ENCODE peak calls at places on chromosomes 16 and 17, in five cellular contexts. X is H9, D is cardiac muscle cell, I is psoas muscle, K is K562. B is an unnamed sample. For H3K4me1, the result is how much of the 10 kb centered on the place peaks cover.

GRCh38 chr17:78995022-78995760 is 14.4 kb downstream of the CANT1 start:
- DNase-seq in X (no peak), D (no peak), I (no peak), K (no peak), B (peak)

GRCh38 chr16:79008869-79009179 is 591.7 kb downstream of the MAF start:
- DNase-seq in X (no peak), D (no peak), I (no peak), K (no peak), B (no peak)

GRCh38 chr16:76243620-76244019 is 33.6 kb upstream of the CNTNAP4 start:
- DNase-seq in X (no peak), D (no peak), I (no peak), K (no peak), B (no peak)

GRCh38 chr16:23519282-23519681 is 9.0 kb upstream of the GGA2 start:
- DNase-seq in X (no peak), D (no peak), I (no peak), K (peak), B (no peak)

GRCh38 chr17:19238167-19238505 is 970 bp downstream of the EPN2 start:
- DNase-seq in X (peak), D (no peak), I (peak), K (no peak), B (peak)

GRCh38 chr16:2985457-2985856 is 5.2 kb upstream of the PKMYT1 start:
- DNase-seq in X (no peak), D (no peak), I (no peak), K (no peak), B (no peak)

GRCh38 chr17:80761421-80761871 is 216.8 kb downstream of the RPTOR start:
- DNase-seq in X (no peak), D (peak), I (no peak), K (no peak), B (no peak)

GRCh38 chr16:28946681-28947080 is 4.1 kb upstream of the NFATC2IP start:
- DNase-seq in X (no peak), D (no peak), I (no peak), K (no peak), B (no peak)

GRCh38 chr16:85888405-85889331 is 10.3 kb upstream of the IRF8 start:
- DNase-seq in X (peak), D (peak), I (no peak), K (no peak), B (no peak)

GRCh38 chr16:12271006-12271405 is 294.5 kb downstream of the SNX29 start:
- DNase-seq in X (peak), D (peak), I (no peak), K (peak), B (no peak)

GRCh38 chr17:13351046-13351445 is 250.7 kb downstream of the HS3ST3A1 start:
- DNase-seq in X (no peak), D (no peak), I (no peak), K (no peak), B (no peak)

GRCh38 chr17:78924481-78925151 is 571 bp downstream of the TIMP2 start:
- DNase-seq in X (peak), D (peak), I (peak), K (no peak), B (no peak)

GRCh38 chr16:53666816-53667415 is 36.7 kb downstream of the RPGRIP1L start:
- DNase-seq in X (no peak), D (no peak), I (no peak), K (no peak), B (no peak)

GRCh38 chr16:80614908-80615696 is 74.3 kb downstream of the DYNLRB2 start:
- DNase-seq in X (no peak), D (peak), I (no peak), K (no peak), B (no peak)

GRCh38 chr16:3609895-3610697 is 1.3 kb downstream of the SLX4 start:
- DNase-seq in X (no peak), D (peak), I (no peak), K (no peak), B (no peak)

GRCh38 chr17:63930951-63931575 is 1.1 kb downstream of the CD79B start:
- DNase-seq in X (peak), D (peak), I (peak), K (peak), B (peak)

GRCh38 chr17:43915561-43915960 is 8.2 kb upstream of the MPP2 start:
- DNase-seq in X (no peak), D (no peak), I (no peak), K (no peak), B (no peak)

GRCh38 chr16:24826096-24826690 is 19.6 kb upstream of the SLC5A11 start:
- DNase-seq in X (no peak), D (no peak), I (no peak), K (no peak), B (no peak)

GRCh38 chr16:64251742-64252141 is 870.1 kb downstream of the CDH11 start:
- DNase-seq in X (no peak), D (no peak), I (no peak), K (no peak), B (no peak)

GRCh38 chr17:79941088-79942010 is 94.3 kb downstream of the TBC1D16 start:
- DNase-seq in X (no peak), D (no peak), I (peak), K (no peak), B (peak)

GRCh38 chr16:8959921-8960787 is 3.6 kb downstream of the USP7 start:
- DNase-seq in X (no peak), D (peak), I (no peak), K (no peak), B (peak)

GRCh38 chr17:80992077-80992947 is 671 bp downstream of the CHMP6 start:
- DNase-seq in X (peak), D (no peak), I (no peak), K (no peak), B (no peak)

GRCh38 chr16:4314532-4315184 is 1.2 kb upstream of the GLIS2 start:
- DNase-seq in X (peak), D (peak), I (no peak), K (no peak), B (no peak)

GRCh38 chr17:59427996-59428395 is 96.5 kb downstream of the YPEL2 start:
- DNase-seq in X (no peak), D (peak), I (no peak), K (no peak), B (no peak)

GRCh38 chr16:2817496-2818277 is 650 bp downstream of the PRSS21 start:
- DNase-seq in X (no peak), D (no peak), I (no peak), K (peak), B (no peak)

GRCh38 chr16:78163772-78164391 is 64.4 kb downstream of the WWOX start:
- DNase-seq in X (no peak), D (no peak), I (no peak), K (no peak), B (no peak)

GRCh38 chr17:835263-835662 is 53.1 kb downstream of the MRM3 start:
- DNase-seq in X (peak), D (peak), I (peak), K (no peak), B (no peak)

GRCh38 chr17:332023-332422 is 20.6 kb downstream of the RPH3AL start:
- DNase-seq in X (no peak), D (no peak), I (peak), K (no peak), B (peak)

GRCh38 chr17:34607917-34608316 is 28.5 kb downstream of the TMEM132E start:
- DNase-seq in X (peak), D (no peak), I (no peak), K (no peak), B (no peak)

GRCh38 chr17:38921756-38922411 is 3.5 kb upstream of the LASP1NB start:
- DNase-seq in X (no peak), D (no peak), I (no peak), K (peak), B (peak)

GRCh38 chr16:84315422-84315821 is 20.7 kb downstream of the WFDC1 start:
- DNase-seq in X (no peak), D (no peak), I (no peak), K (no peak), B (no peak)

GRCh38 chr16:84455031-84455430 is 49.4 kb downstream of the MEAK7 start:
- DNase-seq in X (peak), D (no peak), I (no peak), K (no peak), B (no peak)

GRCh38 chr16:77675464-77676324 is 46.6 kb upstream of the NUDT7 start:
- DNase-seq in X (peak), D (peak), I (peak), K (peak), B (peak)

GRCh38 chr17:33072421-33073175 is 81.0 kb downstream of the SPACA3 start:
- DNase-seq in X (no peak), D (no peak), I (no peak), K (no peak), B (no peak)

DNA sequence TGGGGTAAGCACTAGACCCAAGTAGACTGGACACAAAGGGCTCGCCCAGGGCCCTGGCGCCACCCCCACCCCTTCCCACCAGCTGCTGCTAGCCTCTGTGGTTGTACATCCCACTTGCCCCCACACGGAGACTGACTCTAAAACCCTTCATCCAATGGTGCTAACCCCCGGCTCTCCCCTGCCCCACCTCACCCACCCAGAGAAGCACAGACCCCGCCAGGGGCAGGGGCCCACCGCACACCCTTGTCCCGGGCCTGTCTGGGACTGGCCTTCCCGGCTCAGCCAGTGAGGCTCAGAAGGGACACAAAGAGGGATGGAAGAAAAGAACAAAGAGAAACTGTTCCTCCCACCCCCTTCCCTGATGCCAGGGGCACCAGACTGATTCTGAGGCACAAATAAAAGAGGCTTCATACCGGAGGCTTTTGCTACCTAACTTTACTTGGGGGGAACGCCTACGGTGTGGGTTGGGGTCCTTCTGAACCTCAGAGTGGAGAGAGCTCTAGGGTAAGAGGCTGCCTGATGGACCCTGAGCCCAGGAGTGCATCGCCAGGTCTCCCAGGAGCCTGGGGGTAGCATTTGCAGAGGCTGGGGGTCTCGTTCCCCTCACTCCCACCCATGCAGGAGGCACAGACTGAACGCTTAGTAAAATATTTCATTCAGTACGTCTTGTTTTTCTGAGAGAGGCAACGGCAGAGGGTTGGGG is 8.2 kb downstream of the CORO6 start:
- DNase-seq in X (peak), D (no peak), I (no peak), K (no peak), B (no peak)
- H3K4me1 ChIP-seq in X (under half), D (under half), I (half or more), K (half or more), B (half or more)

GRCh38 chr17:47801906-47802305 is 19.7 kb downstream of the OSBPL7 start:
- DNase-seq in X (no peak), D (no peak), I (no peak), K (no peak), B (no peak)

GRCh38 chr17:47801176-47801765 is 20.3 kb downstream of the OSBPL7 start:
- DNase-seq in X (no peak), D (no peak), I (no peak), K (no peak), B (no peak)

GRCh38 chr17:47803201-47803600 is 18.4 kb downstream of the OSBPL7 start:
- DNase-seq in X (no peak), D (no peak), I (no peak), K (no peak), B (no peak)

GRCh38 chr17:47803751-47804150 is 17.8 kb downstream of the OSBPL7 start:
- DNase-seq in X (no peak), D (no peak), I (no peak), K (no peak), B (no peak)

DNA sequence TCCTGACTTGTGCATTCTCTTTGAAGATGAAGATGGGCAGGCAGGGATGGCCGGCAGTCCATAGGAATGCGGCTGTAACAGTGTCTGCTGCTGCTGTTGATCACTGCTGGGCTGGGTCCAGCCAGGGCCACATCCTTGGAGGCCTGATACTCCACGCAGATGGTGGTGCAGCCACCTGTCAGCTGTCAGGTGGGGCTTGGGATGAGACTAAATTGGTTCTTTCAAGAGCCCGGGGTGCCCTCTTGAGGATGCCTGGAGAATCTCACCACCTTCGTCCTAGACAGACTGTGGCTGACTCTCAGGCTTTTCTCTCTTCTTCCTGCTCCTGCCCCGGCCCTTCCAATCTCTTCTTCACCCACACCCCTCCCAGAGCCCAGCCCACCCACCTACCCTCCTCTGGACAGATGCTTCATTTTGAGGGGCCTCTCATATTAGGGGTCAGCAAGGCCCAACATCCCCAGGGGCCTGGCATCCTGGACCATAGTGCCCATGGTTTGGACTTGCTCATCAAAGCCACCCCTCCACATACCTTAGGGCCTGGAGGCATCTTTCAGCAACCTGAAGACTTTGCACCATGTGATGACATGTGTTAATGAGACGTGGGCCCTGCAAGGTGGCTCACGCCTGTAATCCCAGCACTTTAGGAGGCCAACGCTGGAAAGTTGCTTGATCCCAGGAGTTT is 19.1 kb downstream of the OSBPL7 start:
- DNase-seq in X (peak), D (peak), I (no peak), K (peak), B (no peak)
- TF ChIP-seq CTCF in X (peak), D (peak), I (peak), K (peak), B (peak)

GRCh38 chr17:58330997-58331814 is 2.6 kb upstream of the TSPOAP1 start:
- DNase-seq in X (peak), D (no peak), I (no peak), K (peak), B (no peak)
- H3K4me1 ChIP-seq in X (under half), D (under half), I (under half), K (half or more), B (under half)

DNA sequence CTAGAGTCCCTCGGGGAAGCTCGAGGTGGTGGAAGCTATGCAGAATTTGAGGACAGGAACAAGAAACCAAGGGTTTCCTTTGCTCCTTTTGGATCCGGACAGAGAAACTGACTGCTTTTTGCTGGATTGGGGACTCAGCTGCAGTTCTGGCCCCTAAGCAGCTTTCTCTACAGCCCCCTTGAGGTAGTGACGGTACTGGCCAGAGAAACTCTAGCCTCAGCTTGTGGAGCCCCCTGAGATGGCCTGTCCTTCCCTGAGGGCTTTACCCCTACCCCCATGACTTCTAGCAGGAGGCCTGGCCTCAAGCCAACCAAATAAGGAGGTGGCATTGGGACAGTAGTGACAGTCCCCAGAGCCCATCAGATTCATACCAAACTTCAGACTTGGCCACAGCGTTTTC is 118.1 kb downstream of the IRX5 start:
- DNase-seq in X (no peak), D (no peak), I (no peak), K (no peak), B (no peak)
- TF ChIP-seq CTCF in X (peak), D (no peak), I (no peak), K (no peak), B (no peak)

GRCh38 chr17:21297597-21297996 is 13.1 kb downstream of the MAP2K3 start:
- DNase-seq in X (no peak), D (no peak), I (no peak), K (peak), B (no peak)
- H3K4me1 ChIP-seq in X (under half), D (under half), I (under half), K (half or more), B (under half)

GRCh38 chr16:88907768-88908167 is 41.3 kb upstream of the PABPN1L start:
- DNase-seq in X (no peak), D (peak), I (no peak), K (no peak), B (no peak)
- TF ChIP-seq CTCF in X (no peak), D (no peak), I (no peak), K (no peak), B (no peak)

DNA sequence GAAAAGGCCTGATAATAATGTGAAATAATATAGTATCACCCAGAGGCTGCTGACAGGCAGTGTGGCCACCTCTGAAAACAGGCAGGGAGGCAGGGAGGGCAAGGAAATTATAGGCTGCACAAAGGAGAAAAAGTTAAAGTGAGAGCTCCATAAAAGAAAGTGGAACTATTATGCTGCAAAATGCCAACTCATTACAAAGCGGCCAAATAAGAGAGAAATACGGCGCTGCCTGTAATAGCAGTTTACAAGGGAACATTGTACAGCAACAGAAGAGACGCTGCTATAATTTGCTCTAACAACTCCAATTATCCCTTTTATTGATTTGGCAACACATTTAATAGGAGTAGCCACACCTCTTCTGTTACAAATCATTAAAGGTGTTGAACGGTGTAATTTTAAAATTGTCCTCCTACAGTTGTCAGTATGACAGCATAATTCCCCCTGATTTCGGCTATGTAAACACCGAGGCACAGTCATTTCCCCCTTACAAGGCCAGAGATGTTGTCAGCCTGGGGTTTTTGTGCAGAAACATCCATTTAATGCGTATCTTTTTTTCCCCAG is 120.3 kb downstream of the MRM1 start:
- DNase-seq in X (no peak), D (no peak), I (no peak), K (no peak), B (no peak)
- H3K4me1 ChIP-seq in X (under half), D (under half), I (under half), K (under half), B (under half)

GRCh38 chr17:74987909-74988711 is 678 bp downstream of the CDR2L start:
- DNase-seq in X (peak), D (peak), I (peak), K (peak), B (peak)
- TF ChIP-seq CTCF in X (peak), D (peak), I (no peak), K (peak), B (peak)

B was measured in tibial artery.